ENCODE peak calls at places on chromosomes 6 and 20, in seven cellular contexts. F is HCT116, W is AG09319, K is endothelial cell, R is BE2C, V is NB4, S is psoas muscle. C is an unnamed sample.

GRCh38 chr6:71822626-71823025 is 63.7 kb upstream of the RIMS1 start:
- DNase-seq in F (no peak), W (no peak), K (no peak), R (no peak), V (no peak), S (no peak), C (no peak)

GRCh38 chr20:11544029-11544678 is 373.5 kb upstream of the BTBD3 start:
- DNase-seq in F (peak; percentile 64), W (peak; percentile 28), K (peak; percentile 58), R (peak; percentile 30), V (peak; percentile 69), S (no peak), C (peak; percentile 56)

GRCh38 chr20:39849664-39850063 is 839.4 kb downstream of the MAFB start:
- DNase-seq in F (no peak), W (peak; percentile 86), K (no peak), R (peak; percentile 64), V (no peak), S (peak; percentile 86), C (no peak)

GRCh38 chr20:49276201-49276894 is 1.5 kb downstream of the ZNFX1 start:
- DNase-seq in F (no peak), W (no peak), K (no peak), R (no peak), V (peak; percentile 84), S (no peak), C (peak; percentile 69)

GRCh38 chr6:144036064-144036873 is 28.2 kb upstream of the PLAGL1 start:
- DNase-seq in F (no peak), W (peak; percentile 14), K (no peak), R (no peak), V (peak; percentile 76), S (peak; percentile 18), C (peak; percentile 41)

GRCh38 chr6:3631862-3632261 is 119.7 kb downstream of the PXDC1 start:
- DNase-seq in F (no peak), W (no peak), K (no peak), R (no peak), V (no peak), S (no peak), C (no peak)

GRCh38 chr6:6712258-6712978 is 123.9 kb downstream of the LY86 start:
- DNase-seq in F (peak; percentile 38), W (no peak), K (no peak), R (no peak), V (peak; percentile 97), S (peak; percentile 36), C (peak; percentile 45)

GRCh38 chr6:73180718-73181619 is 44.3 kb downstream of the KHDC1L start:
- DNase-seq in F (peak; percentile 39), W (peak; percentile 60), K (no peak), R (peak; percentile 53), V (peak; percentile 70), S (no peak), C (peak; percentile 62)

GRCh38 chr6:63351995-63352586 is 32.3 kb upstream of the LGSN start:
- DNase-seq in F (peak; percentile 33), W (peak; percentile 27), K (no peak), R (no peak), V (peak; percentile 63), S (no peak), C (peak; percentile 21)

GRCh38 chr20:63177785-63178444 is 38.0 kb downstream of the YTHDF1 start:
- DNase-seq in F (no peak), W (no peak), K (no peak), R (no peak), V (no peak), S (no peak), C (no peak)

GRCh38 chr20:63178445-63178818 is 37.5 kb downstream of the YTHDF1 start:
- DNase-seq in F (no peak), W (no peak), K (no peak), R (no peak), V (no peak), S (no peak), C (no peak)

GRCh38 chr20:63180541-63181185 is 35.3 kb downstream of the YTHDF1 start:
- DNase-seq in F (no peak), W (no peak), K (no peak), R (no peak), V (no peak), S (no peak), C (no peak)

GRCh38 chr20:63179876-63180275 is 36.1 kb downstream of the YTHDF1 start:
- DNase-seq in F (no peak), W (no peak), K (no peak), R (no peak), V (no peak), S (no peak), C (no peak)

GRCh38 chr20:63178889-63179751 is 36.8 kb downstream of the YTHDF1 start:
- DNase-seq in F (peak; percentile 18), W (no peak), K (no peak), R (peak; percentile 70), V (peak; percentile 72), S (peak; percentile 29), C (peak; percentile 90)
- TF ChIP-seq CTCF in F (peak; percentile 68), W (peak; percentile 36), K (no peak), R (peak; percentile 64), V (peak; percentile 69), S (peak; percentile 50), C (peak; percentile 84)

DNA sequence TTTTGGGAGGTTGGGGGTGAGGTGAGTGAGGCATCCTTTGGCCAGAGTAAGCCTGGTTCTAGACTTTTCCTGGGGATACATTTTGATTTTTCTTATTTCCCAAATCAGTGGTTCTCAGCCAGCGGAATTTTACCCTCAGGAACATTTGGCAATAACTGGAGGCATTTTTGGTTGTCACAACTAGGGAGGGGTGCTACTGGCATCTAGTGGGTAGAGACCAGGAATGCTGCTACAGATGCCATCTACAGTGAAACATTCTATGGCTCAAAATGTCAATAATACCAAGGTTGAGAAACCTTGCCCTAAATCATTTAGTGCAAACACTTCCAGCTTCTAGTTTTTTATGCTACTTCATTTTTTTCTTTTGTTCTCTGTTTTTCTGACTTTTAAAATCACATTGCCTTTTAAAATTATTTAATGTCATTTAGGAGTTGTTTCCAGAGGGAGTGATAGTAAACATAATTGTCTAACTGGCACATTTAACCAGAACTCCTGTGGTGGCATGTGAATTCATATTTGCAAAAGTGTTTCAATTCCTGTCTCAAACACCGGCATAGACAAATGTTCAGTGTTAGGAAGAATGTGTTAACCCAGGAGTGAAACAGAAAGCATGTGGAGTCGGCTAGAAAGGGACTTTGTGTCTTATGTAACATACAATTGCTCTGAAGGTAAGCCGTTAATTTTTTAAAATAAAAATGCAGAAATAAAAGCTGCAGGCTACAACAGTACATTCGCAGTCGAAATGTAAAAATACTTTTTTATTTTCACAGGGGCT is 59.0 kb downstream of the QRSL1 start:
- DNase-seq in F (no peak), W (no peak), K (no peak), R (no peak), V (no peak), S (no peak), C (no peak)
- TF ChIP-seq CTCF in F (no peak), W (no peak), K (no peak), R (no peak), V (no peak), S (no peak), C (no peak)

GRCh38 chr6:113823916-113824315 is 33.2 kb upstream of the MARCKS start:
- DNase-seq in F (no peak), W (no peak), K (no peak), R (no peak), V (no peak), S (no peak), C (no peak)

GRCh38 chr6:113821445-113821844 is 35.7 kb upstream of the MARCKS start:
- DNase-seq in F (no peak), W (no peak), K (no peak), R (no peak), V (no peak), S (no peak), C (no peak)

GRCh38 chr6:113825776-113826175 is 31.4 kb upstream of the MARCKS start:
- DNase-seq in F (no peak), W (no peak), K (no peak), R (peak; percentile 82), V (no peak), S (peak; percentile 78), C (no peak)

GRCh38 chr6:113824411-113824810 is 32.7 kb upstream of the MARCKS start:
- DNase-seq in F (no peak), W (no peak), K (no peak), R (no peak), V (no peak), S (no peak), C (no peak)

DNA sequence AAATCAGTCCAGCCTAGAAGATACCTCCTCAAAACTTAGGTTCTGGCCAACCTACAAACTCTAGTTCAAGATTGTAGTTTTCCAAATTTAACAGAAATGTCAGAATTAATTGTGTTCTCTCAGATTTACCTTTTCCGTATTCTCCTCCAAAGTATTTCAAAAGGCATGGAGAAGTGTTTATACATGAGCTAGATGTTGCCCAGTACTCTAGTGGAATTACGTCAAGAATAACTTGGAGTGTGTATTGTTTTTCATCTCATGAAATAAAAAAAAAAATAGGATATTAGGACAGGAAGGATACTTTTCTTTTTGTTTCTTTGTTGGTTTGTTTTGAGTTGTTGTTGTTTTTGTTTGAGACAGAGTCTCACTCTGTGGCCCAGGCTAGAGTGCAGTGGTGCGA is 32.3 kb upstream of the MARCKS start:
- DNase-seq in F (no peak), W (no peak), K (no peak), R (no peak), V (no peak), S (no peak), C (no peak)
- TF ChIP-seq CTCF in F (no peak), W (no peak), K (no peak), R (no peak), V (no peak), S (no peak), C (no peak)

DNA sequence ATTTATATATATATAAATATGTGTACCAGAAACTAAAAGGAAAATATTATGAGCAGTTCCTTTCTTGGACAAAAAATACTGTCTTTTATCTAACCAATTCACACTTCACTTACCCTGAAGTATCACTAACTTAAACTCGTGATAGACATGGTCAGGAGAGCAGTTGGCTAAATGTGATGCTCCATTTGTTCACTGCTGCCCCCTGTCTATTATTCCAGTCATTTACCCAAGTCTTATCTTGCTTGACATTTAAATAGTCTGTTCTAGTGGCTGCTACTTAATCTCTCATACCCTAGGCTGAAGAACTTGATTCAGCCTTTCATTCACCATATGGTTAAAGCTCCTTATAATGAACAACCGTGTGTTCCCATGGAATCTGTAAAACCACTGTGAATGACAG is 789.6 kb upstream of the EYS start:
- DNase-seq in F (no peak), W (no peak), K (peak; percentile 22), R (peak; percentile 25), V (peak; percentile 51), S (no peak), C (no peak)
- TF ChIP-seq CTCF in F (no peak), W (no peak), K (peak; percentile 65), R (peak; percentile 71), V (peak; percentile 46), S (no peak), C (no peak)

C was measured in GM13976.